ENCODE peak calls at places on chromosome 7, in four cellular contexts. A, X, L and H are unnamed samples.

GRCh38 chr7:140873473-140873872 is 51.3 kb downstream of the BRAF start:
- DNase-seq in A (no peak), X (no peak), L (no peak), H (no peak)

GRCh38 chr7:54189330-54189729 is 352.8 kb upstream of the VSTM2A start:
- DNase-seq in A (no peak), X (no peak), L (no peak), H (no peak)

GRCh38 chr7:117110480-117111315 is 157.4 kb downstream of the ST7 start:
- DNase-seq in A (no peak), X (no peak), L (no peak), H (no peak)

GRCh38 chr7:100576384-100576993 is 2.8 kb upstream of the SAP25 start:
- DNase-seq in A (no peak), X (no peak), L (no peak), H (no peak)

GRCh38 chr7:30321089-30321991 is 36.9 kb downstream of the ZNRF2 start:
- DNase-seq in A (peak; percentile 46), X (no peak), L (no peak), H (no peak)

GRCh38 chr7:77833136-77833535 is 34.6 kb downstream of the PHTF2 start:
- DNase-seq in A (peak; percentile 29), X (no peak), L (no peak), H (no peak)

GRCh38 chr7:20214132-20214531 is 3.1 kb downstream of the MACC1 start:
- DNase-seq in A (no peak), X (no peak), L (no peak), H (no peak)

GRCh38 chr7:141844256-141844655 is 3.0 kb upstream of the PRSS37 start:
- DNase-seq in A (no peak), X (no peak), L (no peak), H (no peak)

GRCh38 chr7:93015193-93016084 is 102.3 kb downstream of the SAMD9 start:
- DNase-seq in A (peak; percentile 64), X (no peak), L (no peak), H (no peak)

GRCh38 chr7:127080576-127080975 is 172.2 kb downstream of the GRM8 start:
- DNase-seq in A (no peak), X (no peak), L (no peak), H (no peak)